ENCODE peak calls at places on chromosomes 7 and 10, in six cellular contexts. G is central memory CD4-positive, alpha-beta T cell; Z is A549; Q is AG09309; B is Right ventricle myocardium superior; I is NCI-H82. P is an unnamed sample.

GRCh38 chr10:117536862-117537435 is 5.6 kb upstream of the EMX2 start:
- DNase-seq in I (peak; percentile 7), Q (no peak), G (no peak), Z (no peak), B (no peak), P (no peak)

GRCh38 chr7:19982841-19983835 is 209.7 kb upstream of the TMEM196 start:
- DNase-seq in B (no peak), I (peak; percentile 61), Z (no peak), G (no peak), Q (peak; percentile 75), P (no peak)

GRCh38 chr10:125149278-125150047 is 10.9 kb downstream of the CTBP2 start:
- DNase-seq in Q (no peak), I (no peak), Z (peak; percentile 53), G (no peak), B (peak; percentile 70), P (no peak)

GRCh38 chr7:29972315-29972669 is 17.3 kb downstream of the SCRN1 start:
- DNase-seq in Q (no peak), Z (no peak), I (no peak), B (no peak), G (no peak), P (no peak)

GRCh38 chr10:127618797-127619196 is 69.7 kb downstream of the NPS start:
- DNase-seq in G (no peak), Z (no peak), I (peak; percentile 29), B (no peak), Q (no peak), P (no peak)

GRCh38 chr10:91589015-91589655 is 43.7 kb downstream of the PPP1R3C start:
- DNase-seq in I (no peak), Z (no peak), Q (no peak), G (no peak), B (peak; percentile 61), P (no peak)

GRCh38 chr7:151695856-151696555 is 176.3 kb upstream of the RHEB start:
- DNase-seq in Q (no peak), I (no peak), Z (no peak), B (peak; percentile 39), G (no peak), P (no peak)

GRCh38 chr7:158078161-158078910 is 509.3 kb downstream of the PTPRN2 start:
- DNase-seq in Z (no peak), G (no peak), I (no peak), B (no peak), Q (no peak), P (peak; percentile 33)

GRCh38 chr10:72285972-72286521 is 12.3 kb downstream of the DDIT4 start:
- DNase-seq in Z (no peak), B (no peak), I (no peak), G (no peak), Q (no peak), P (no peak)

GRCh38 chr10:70376436-70377378 is 5.7 kb downstream of the LRRC20 start:
- DNase-seq in Z (no peak), G (no peak), Q (no peak), B (no peak), I (no peak), P (no peak)

GRCh38 chr10:119208553-119208940 is 1.2 kb downstream of the GRK5 start:
- DNase-seq in I (no peak), B (no peak), Z (no peak), G (no peak), Q (no peak), P (no peak)

GRCh38 chr10:58836991-58837390 is 324.3 kb downstream of the BICC1 start:
- DNase-seq in G (no peak), Z (no peak), I (peak; percentile 44), B (no peak), Q (no peak), P (no peak)

GRCh38 chr10:31830887-31831286 is 97.7 kb downstream of the ARHGAP12 start:
- DNase-seq in G (no peak), B (no peak), I (no peak), Z (no peak), Q (no peak), P (no peak)

GRCh38 chr10:30436200-30436599 is 2.2 kb downstream of the MAP3K8 start:
- DNase-seq in G (no peak), Q (no peak), I (no peak), B (no peak), Z (no peak), P (no peak)

GRCh38 chr7:124840435-124840834 is 74.8 kb upstream of the GPR37 start:
- DNase-seq in Z (no peak), G (no peak), I (peak; percentile 32), Q (no peak), B (no peak), P (no peak)

GRCh38 chr7:39428221-39428620 is 138.0 kb upstream of the YAE1 start:
- DNase-seq in G (no peak), I (no peak), Q (peak; percentile 52), Z (no peak), B (no peak), P (no peak)

GRCh38 chr7:81402227-81402626 is 367.6 kb downstream of the HGF start:
- DNase-seq in Z (no peak), I (no peak), B (no peak), Q (no peak), G (no peak), P (no peak)

GRCh38 chr10:110498982-110499795 is 1.5 kb downstream of the DUSP5 start:
- DNase-seq in Z (no peak), I (peak; percentile 73), Q (no peak), B (peak; percentile 52), G (peak; percentile 64), P (peak; percentile 78)

GRCh38 chr10:4725917-4726606 is 99.9 kb upstream of the AKR1E2 start:
- DNase-seq in Q (peak; percentile 50), I (no peak), B (no peak), G (no peak), Z (peak; percentile 26), P (no peak)

GRCh38 chr10:47057471-47057870 is 146.2 kb downstream of the PTPN20 start:
- DNase-seq in B (no peak), Z (no peak), I (no peak), Q (no peak), G (no peak), P (no peak)

GRCh38 chr7:102396710-102397019 is 502 bp downstream of the PRKRIP1 start:
- DNase-seq in B (no peak), Z (no peak), Q (no peak), G (no peak), I (no peak), P (no peak)

GRCh38 chr7:32479574-32480200 is 10.5 kb downstream of the LSM5 start:
- DNase-seq in I (peak; percentile 77), G (no peak), Q (no peak), Z (peak; percentile 62), B (no peak), P (no peak)

GRCh38 chr10:118950190-118950658 is 79.3 kb upstream of the NANOS1 start:
- DNase-seq in Z (no peak), I (peak; percentile 51), B (no peak), Q (no peak), G (no peak), P (no peak)

GRCh38 chr10:14674376-14675050 is 100.2 kb downstream of the FAM107B start:
- DNase-seq in I (no peak), Q (no peak), G (no peak), Z (no peak), B (no peak), P (no peak)

GRCh38 chr10:100522945-100523344 is 3.3 kb upstream of the SEC31B start:
- DNase-seq in Q (no peak), Z (no peak), G (no peak), B (no peak), I (no peak), P (no peak)

GRCh38 chr10:97584060-97584797 is at the start of gene HOGA1:
- DNase-seq in B (peak; percentile 90), I (peak; percentile 61), Z (peak; percentile 93), Q (peak; percentile 4), G (no peak), P (no peak)

GRCh38 chr10:123786306-123786705 is 105.3 kb downstream of the CPXM2 start:
- DNase-seq in G (no peak), B (no peak), Z (no peak), Q (no peak), I (no peak), P (no peak)

GRCh38 chr10:20277820-20278219 is 461.6 kb downstream of the PLXDC2 start:
- DNase-seq in G (no peak), B (no peak), Q (no peak), I (no peak), Z (no peak), P (no peak)

GRCh38 chr10:89074120-89074519 is 83.5 kb downstream of the FAS start:
- DNase-seq in B (peak; percentile 76), Q (no peak), I (no peak), Z (no peak), G (no peak), P (no peak)

GRCh38 chr7:84102213-84102612 is 92.4 kb downstream of the SEMA3A start:
- DNase-seq in I (peak; percentile 56), Q (peak; percentile 72), B (no peak), Z (no peak), G (no peak), P (no peak)

GRCh38 chr10:103605359-103606156 is 112.1 kb downstream of the NEURL1 start:
- DNase-seq in B (peak; percentile 50), G (peak; percentile 31), I (peak; percentile 48), Q (no peak), Z (peak; percentile 74), P (peak; percentile 75)

GRCh38 chr10:129371543-129371942 is 95.5 kb upstream of the MGMT start:
- DNase-seq in I (no peak), Z (no peak), G (no peak), B (no peak), Q (no peak), P (no peak)

GRCh38 chr10:116111483-116112095 is 161.4 kb downstream of the GFRA1 start:
- DNase-seq in Q (no peak), I (no peak), Z (no peak), G (no peak), B (no peak), P (no peak)

P was measured in activated effector memory CD4-positive, alpha-beta T cell treated with anti-CD3 and anti-CD28 coated beads, Interleukin-2, amount 50 U/mL, for 16 hours.